ENCODE peak calls at places on chromosomes 5 and 9, in seven cellular contexts. L is GM10248; U is mesendoderm; M is midbrain; W is stimulated activated CD4-positive, alpha-beta T cell treated with anti-CD3 and anti-CD28 coated beads, Interleukin-2, amount 100 ng/mL, for 48 hours; G is activated CD8-positive, alpha-beta memory T cell treated with anti-CD3 and anti-CD28 coated beads for 1 hour; J is endothelial cell. K is an unnamed sample.

GRCh38 chr5:94329115-94329514 is 289.3 kb downstream of the KIAA0825 start:
- DNase-seq in L (no peak), U (peak; percentile 39), M (no peak), W (no peak), G (no peak), J (no peak), K (no peak)

GRCh38 chr9:28051559-28051958 is 478.3 kb upstream of the C9orf72 start:
- DNase-seq in L (no peak), U (no peak), M (no peak), W (no peak), G (no peak), J (no peak), K (no peak)

GRCh38 chr5:112921833-112922817 is at the start of gene REEP5:
- DNase-seq in L (peak; percentile 91), U (peak; percentile 91), M (peak; percentile 86), W (peak; percentile 74), G (peak; percentile 48), J (peak; percentile 90), K (peak; percentile 80)

GRCh38 chr9:1058826-1059225 is 8.7 kb downstream of the DMRT2 start:
- DNase-seq in L (no peak), U (no peak), M (no peak), W (no peak), G (no peak), J (no peak), K (no peak)

GRCh38 chr5:17412760-17413671 is 85.0 kb upstream of the TAF11L2 start:
- DNase-seq in L (peak; percentile 31), U (peak; percentile 14), M (no peak), W (no peak), G (no peak), J (no peak), K (no peak)

GRCh38 chr5:124741711-124742496 is 4.5 kb downstream of the ZNF608 start:
- DNase-seq in L (no peak), U (peak; percentile 92), M (peak; percentile 45), W (no peak), G (no peak), J (no peak), K (no peak)

GRCh38 chr5:123220616-123221146 is 131.6 kb downstream of the PRDM6 start:
- DNase-seq in L (no peak), U (no peak), M (no peak), W (no peak), G (no peak), J (no peak), K (no peak)

GRCh38 chr9:70587143-70587710 is 172.8 kb upstream of the KLF9 start:
- DNase-seq in L (no peak), U (no peak), M (no peak), W (no peak), G (no peak), J (no peak), K (no peak)

GRCh38 chr9:122228906-122229837 is at the start of gene LHX6:
- DNase-seq in L (no peak), U (peak; percentile 35), M (no peak), W (no peak), G (no peak), J (no peak), K (no peak)

GRCh38 chr5:173228639-173229380 is 6.2 kb downstream of the NKX2-5 start:
- DNase-seq in L (no peak), U (peak; percentile 66), M (no peak), W (no peak), G (no peak), J (no peak), K (no peak)

GRCh38 chr5:1008451-1009358 is at the start of gene NKD2:
- DNase-seq in L (peak; percentile 79), U (peak; percentile 37), M (no peak), W (no peak), G (no peak), J (peak; percentile 75), K (peak; percentile 43)

GRCh38 chr9:92333288-92333634 is 7.5 kb downstream of the CENPP start:
- DNase-seq in L (no peak), U (no peak), M (no peak), W (no peak), G (no peak), J (no peak), K (no peak)

GRCh38 chr9:138100711-138101349 is 223.2 kb downstream of the CACNA1B start:
- DNase-seq in L (no peak), U (no peak), M (no peak), W (no peak), G (no peak), J (peak; percentile 46), K (peak; percentile 40)

GRCh38 chr5:97838214-97838613 is 655.2 kb upstream of the RIOK2 start:
- DNase-seq in L (peak; percentile 6), U (no peak), M (no peak), W (no peak), G (no peak), J (no peak), K (no peak)

GRCh38 chr5:73352789-73353188 is 95.8 kb downstream of the FOXD1 start:
- DNase-seq in L (no peak), U (no peak), M (no peak), W (no peak), G (no peak), J (no peak), K (no peak)

K was measured in head of caudate nucleus.